ENCODE peak calls at places on chromosomes 4 and X, in four cellular contexts. O is fibroblast of the conjunctiva, L is Calu3, A is AG08396. S is an unnamed sample.

GRCh38 chrX:13752646-13753045 is 18.1 kb downstream of the OFD1 start:
- DNase-seq in A (no peak), O (no peak), L (no peak), S (no peak)

GRCh38 chr4:78551420-78552351 is at the start of gene ANXA3:
- DNase-seq in L (peak; percentile 77), A (peak; percentile 47), O (no peak), S (peak; percentile 90)

GRCh38 chrX:38627683-38628082 is 66.3 kb downstream of the TSPAN7 start:
- DNase-seq in O (no peak), L (peak; percentile 18), A (no peak), S (no peak)

GRCh38 chrX:49072712-49073095 is 1.1 kb downstream of the PRAF2 start:
- DNase-seq in A (peak; percentile 29), O (no peak), L (no peak), S (peak; percentile 92)

GRCh38 chr4:143768007-143768591 is 67.6 kb upstream of the FREM3 start:
- DNase-seq in L (peak; percentile 2), O (no peak), A (no peak), S (no peak)

GRCh38 chrX:24178441-24178840 is 28.9 kb downstream of the ZFX start:
- DNase-seq in A (no peak), O (no peak), L (no peak), S (no peak)

GRCh38 chr4:183098080-183098722 is 856 bp upstream of the WWC2 start:
- DNase-seq in A (peak; percentile 88), O (no peak), L (peak; percentile 50), S (peak; percentile 96)

GRCh38 chr4:159487284-159487747 is 384.4 kb downstream of the RAPGEF2 start:
- DNase-seq in L (peak; percentile 59), A (peak; percentile 69), O (peak; percentile 66), S (no peak)

GRCh38 chr4:113673450-113673849 is 88.1 kb downstream of the CAMK2D start:
- DNase-seq in A (no peak), L (peak; percentile 25), O (no peak), S (no peak)

GRCh38 chrX:110215411-110215810 is 102.5 kb downstream of the AMMECR1 start:
- DNase-seq in L (no peak), O (no peak), A (no peak), S (no peak)

GRCh38 chr4:5789141-5789540 is 78.1 kb downstream of the EVC start:
- DNase-seq in A (no peak), L (no peak), O (no peak), S (no peak)

GRCh38 chr4:141896687-141897086 is 260.3 kb downstream of the IL15 start:
- DNase-seq in O (no peak), L (no peak), A (no peak), S (peak; percentile 36)

GRCh38 chrX:30787012-30787411 is 102.0 kb downstream of the TAB3 start:
- DNase-seq in O (no peak), A (no peak), L (no peak), S (no peak)

GRCh38 chr4:103091601-103092223 is 7.9 kb downstream of the BDH2 start:
- DNase-seq in O (peak; percentile 61), A (no peak), L (peak; percentile 38), S (no peak)

GRCh38 chr4:83011779-83012630 is 1.4 kb upstream of the LIN54 start:
- DNase-seq in A (peak; percentile 38), L (peak; percentile 49), O (no peak), S (peak; percentile 78)

GRCh38 chr4:26139310-26139924 is 181.4 kb upstream of the RBPJ start:
- DNase-seq in A (no peak), L (no peak), O (no peak), S (peak; percentile 76)

GRCh38 chrX:13652256-13653021 is 502 bp upstream of the TCEANC start:
- DNase-seq in A (peak; percentile 61), O (peak; percentile 75), L (peak; percentile 34), S (peak; percentile 71)

GRCh38 chr4:140238353-140239041 is 84.5 kb upstream of the MAML3 start:
- DNase-seq in A (peak; percentile 82), L (peak; percentile 40), O (peak; percentile 95), S (peak; percentile 87)

GRCh38 chr4:106329027-106329618 is 12.8 kb downstream of the AIMP1 start:
- DNase-seq in A (peak; percentile 26), O (no peak), L (no peak), S (no peak)

GRCh38 chrX:16162391-16162790 is 4.9 kb upstream of the MAGEB17 start:
- DNase-seq in O (no peak), L (no peak), A (no peak), S (no peak)

GRCh38 chrX:153511784-153512500 is 5.5 kb upstream of the ATP2B3 start:
- DNase-seq in O (no peak), A (no peak), L (no peak), S (peak; percentile 94)

GRCh38 chr4:162943263-162943662 is 223.4 kb downstream of the NAF1 start:
- DNase-seq in L (no peak), O (no peak), A (no peak), S (no peak)

GRCh38 chr4:94995684-94996394 is 238.1 kb downstream of the BMPR1B start:
- DNase-seq in A (peak; percentile 17), L (no peak), O (no peak), S (no peak)

GRCh38 chr4:81377231-81377630 is 94.5 kb downstream of the RASGEF1B start:
- DNase-seq in A (no peak), L (no peak), O (no peak), S (no peak)

GRCh38 chr4:5892321-5893012 is 419 bp downstream of the CRMP1 start:
- DNase-seq in O (no peak), A (no peak), L (no peak), S (peak; percentile 89)

GRCh38 chr4:163484906-163485305 is 9.6 kb upstream of the TMA16 start:
- DNase-seq in O (peak; percentile 28), L (peak; percentile 40), A (peak; percentile 31), S (peak; percentile 59)

GRCh38 chrX:20363003-20363674 is 96.4 kb upstream of the RPS6KA3 start:
- DNase-seq in L (peak; percentile 10), O (no peak), A (no peak), S (no peak)

GRCh38 chrX:106481341-106481740 is 130.4 kb upstream of the RADX start:
- DNase-seq in O (peak; percentile 10), L (peak; percentile 59), A (peak; percentile 50), S (no peak)

GRCh38 chr4:105896461-105896939 is 1.2 kb downstream of the NPNT start:
- DNase-seq in O (no peak), A (no peak), L (peak; percentile 39), S (no peak)

GRCh38 chr4:135508006-135508714 is 1306.6 kb upstream of the PABPC4L start:
- DNase-seq in L (no peak), O (peak; percentile 22), A (peak; percentile 3), S (peak; percentile 26)

GRCh38 chrX:119067023-119067739 is 5.6 kb upstream of the CT47C1 start:
- DNase-seq in A (peak; percentile 71), L (peak; percentile 63), O (peak; percentile 43), S (peak; percentile 75)

GRCh38 chr4:2827071-2827873 is 16.4 kb upstream of the ADD1 start:
- DNase-seq in O (no peak), A (no peak), L (no peak), S (peak; percentile 73)

GRCh38 chr4:137587796-137588195 is 55.5 kb upstream of the PCDH18 start:
- DNase-seq in L (no peak), A (no peak), O (no peak), S (no peak)

GRCh38 chrX:118679290-118679689 is 48.1 kb upstream of the IL13RA1 start:
- DNase-seq in L (no peak), O (no peak), A (no peak), S (peak; percentile 6)

GRCh38 chr4:85391011-85391410 is 83.9 kb upstream of the ARHGAP24 start:
- DNase-seq in O (no peak), A (no peak), L (no peak), S (no peak)

GRCh38 chrX:41178201-41178600 is 93.0 kb downstream of the USP9X start:
- DNase-seq in O (no peak), L (peak; percentile 2), A (no peak), S (no peak)

GRCh38 chrX:45767021-45767491 is 566.4 kb upstream of the DIPK2B start:
- DNase-seq in O (peak; percentile 49), L (no peak), A (no peak), S (no peak)

GRCh38 chrX:103073442-103073841 is 9.5 kb upstream of the BEX1 start:
- DNase-seq in O (no peak), A (no peak), L (no peak), S (no peak)